ENCODE peak calls at places on chromosomes 5 and 9, in ten cellular contexts. One of them, this sample, is unnamed.

GRCh38 chr9:33172735-33173238 is 5.7 kb upstream of the B4GALT1 start:
- DNase-seq in activated effector memory CD4-positive, alpha-beta T cell treated with Interleukin-2 at 50 U/mL for 16 hours: no peak
- DNase-seq in HEK293T: no peak
- DNase-seq in NCI-H2081: no peak
- DNase-seq in Caki2: no peak
- DNase-seq in fibroblast of lung: no peak
- DNase-seq in ELR: no peak
- DNase-seq in astrocyte of the hippocampus: no peak
- DNase-seq in amygdala: no peak
- DNase-seq in M059J: no peak
- DNase-seq in this sample: no peak

GRCh38 chr5:143405063-143405746 is 1.7 kb upstream of the NR3C1 start:
- DNase-seq in activated effector memory CD4-positive, alpha-beta T cell treated with Interleukin-2 at 50 U/mL for 16 hours: peak
- DNase-seq in HEK293T: peak
- DNase-seq in NCI-H2081: peak
- DNase-seq in Caki2: peak
- DNase-seq in fibroblast of lung: peak
- DNase-seq in ELR: peak
- DNase-seq in astrocyte of the hippocampus: peak
- DNase-seq in amygdala: peak
- DNase-seq in M059J: peak
- DNase-seq in this sample: peak

GRCh38 chr9:92608221-92609141 is 61.5 kb downstream of the IPPK start:
- DNase-seq in activated effector memory CD4-positive, alpha-beta T cell treated with Interleukin-2 at 50 U/mL for 16 hours: no peak
- DNase-seq in HEK293T: no peak
- DNase-seq in NCI-H2081: no peak
- DNase-seq in Caki2: no peak
- DNase-seq in fibroblast of lung: peak
- DNase-seq in ELR: no peak
- DNase-seq in astrocyte of the hippocampus: no peak
- DNase-seq in amygdala: no peak
- DNase-seq in M059J: no peak
- DNase-seq in this sample: no peak

GRCh38 chr9:120985759-120986353 is 59.3 kb upstream of the TRAF1 start:
- DNase-seq in activated effector memory CD4-positive, alpha-beta T cell treated with Interleukin-2 at 50 U/mL for 16 hours: no peak
- DNase-seq in HEK293T: peak
- DNase-seq in NCI-H2081: peak
- DNase-seq in Caki2: peak
- DNase-seq in fibroblast of lung: peak
- DNase-seq in ELR: peak
- DNase-seq in astrocyte of the hippocampus: peak
- DNase-seq in amygdala: no peak
- DNase-seq in M059J: peak
- DNase-seq in this sample: peak

GRCh38 chr5:141186897-141187512 is at the start of gene PCDHB9:
- DNase-seq in activated effector memory CD4-positive, alpha-beta T cell treated with Interleukin-2 at 50 U/mL for 16 hours: no peak
- DNase-seq in HEK293T: peak
- DNase-seq in NCI-H2081: peak
- DNase-seq in Caki2: peak
- DNase-seq in fibroblast of lung: peak
- DNase-seq in ELR: peak
- DNase-seq in astrocyte of the hippocampus: peak
- DNase-seq in amygdala: no peak
- DNase-seq in M059J: peak
- DNase-seq in this sample: peak

GRCh38 chr9:98986866-98987653 is 43.4 kb downstream of the COL15A1 start:
- DNase-seq in activated effector memory CD4-positive, alpha-beta T cell treated with Interleukin-2 at 50 U/mL for 16 hours: no peak
- DNase-seq in HEK293T: no peak
- DNase-seq in NCI-H2081: no peak
- DNase-seq in Caki2: no peak
- DNase-seq in fibroblast of lung: no peak
- DNase-seq in ELR: no peak
- DNase-seq in astrocyte of the hippocampus: no peak
- DNase-seq in amygdala: no peak
- DNase-seq in M059J: no peak
- DNase-seq in this sample: no peak

GRCh38 chr9:6907772-6908381 is 150.1 kb downstream of the KDM4C start:
- DNase-seq in activated effector memory CD4-positive, alpha-beta T cell treated with Interleukin-2 at 50 U/mL for 16 hours: no peak
- DNase-seq in HEK293T: no peak
- DNase-seq in NCI-H2081: peak
- DNase-seq in Caki2: peak
- DNase-seq in fibroblast of lung: peak
- DNase-seq in ELR: peak
- DNase-seq in astrocyte of the hippocampus: peak
- DNase-seq in amygdala: no peak
- DNase-seq in M059J: peak
- DNase-seq in this sample: peak

GRCh38 chr9:115627511-115627910 is 509.6 kb upstream of the TNC start:
- DNase-seq in activated effector memory CD4-positive, alpha-beta T cell treated with Interleukin-2 at 50 U/mL for 16 hours: no peak
- DNase-seq in HEK293T: no peak
- DNase-seq in NCI-H2081: no peak
- DNase-seq in Caki2: no peak
- DNase-seq in fibroblast of lung: no peak
- DNase-seq in ELR: no peak
- DNase-seq in astrocyte of the hippocampus: no peak
- DNase-seq in amygdala: no peak
- DNase-seq in M059J: no peak
- DNase-seq in this sample: no peak

GRCh38 chr9:22457448-22457847 is 10.8 kb downstream of the DMRTA1 start:
- DNase-seq in activated effector memory CD4-positive, alpha-beta T cell treated with Interleukin-2 at 50 U/mL for 16 hours: no peak
- DNase-seq in HEK293T: no peak
- DNase-seq in NCI-H2081: peak
- DNase-seq in Caki2: no peak
- DNase-seq in fibroblast of lung: no peak
- DNase-seq in ELR: no peak
- DNase-seq in astrocyte of the hippocampus: no peak
- DNase-seq in amygdala: no peak
- DNase-seq in M059J: no peak
- DNase-seq in this sample: no peak

GRCh38 chr9:114893221-114893620 is 37.2 kb downstream of the TNFSF8 start:
- DNase-seq in activated effector memory CD4-positive, alpha-beta T cell treated with Interleukin-2 at 50 U/mL for 16 hours: no peak
- DNase-seq in HEK293T: no peak
- DNase-seq in NCI-H2081: no peak
- DNase-seq in Caki2: no peak
- DNase-seq in fibroblast of lung: no peak
- DNase-seq in ELR: no peak
- DNase-seq in astrocyte of the hippocampus: no peak
- DNase-seq in amygdala: no peak
- DNase-seq in M059J: no peak
- DNase-seq in this sample: no peak

GRCh38 chr9:89527084-89527483 is 29.2 kb upstream of the SEMA4D start:
- DNase-seq in activated effector memory CD4-positive, alpha-beta T cell treated with Interleukin-2 at 50 U/mL for 16 hours: no peak
- DNase-seq in HEK293T: no peak
- DNase-seq in NCI-H2081: no peak
- DNase-seq in Caki2: no peak
- DNase-seq in fibroblast of lung: no peak
- DNase-seq in ELR: no peak
- DNase-seq in astrocyte of the hippocampus: no peak
- DNase-seq in amygdala: no peak
- DNase-seq in M059J: no peak
- DNase-seq in this sample: no peak

GRCh38 chr9:96646081-96646991 is 8.8 kb downstream of the PRXL2C start:
- DNase-seq in activated effector memory CD4-positive, alpha-beta T cell treated with Interleukin-2 at 50 U/mL for 16 hours: no peak
- DNase-seq in HEK293T: no peak
- DNase-seq in NCI-H2081: no peak
- DNase-seq in Caki2: peak
- DNase-seq in fibroblast of lung: peak
- DNase-seq in ELR: peak
- DNase-seq in astrocyte of the hippocampus: no peak
- DNase-seq in amygdala: no peak
- DNase-seq in M059J: peak
- DNase-seq in this sample: no peak

GRCh38 chr9:18890372-18890771 is 142.6 kb downstream of the SAXO1 start:
- DNase-seq in activated effector memory CD4-positive, alpha-beta T cell treated with Interleukin-2 at 50 U/mL for 16 hours: no peak
- DNase-seq in HEK293T: no peak
- DNase-seq in NCI-H2081: no peak
- DNase-seq in Caki2: no peak
- DNase-seq in fibroblast of lung: peak
- DNase-seq in ELR: peak
- DNase-seq in astrocyte of the hippocampus: peak
- DNase-seq in amygdala: no peak
- DNase-seq in M059J: peak
- DNase-seq in this sample: peak

GRCh38 chr5:82387041-82387818 is 109.1 kb upstream of the RPS23 start:
- DNase-seq in activated effector memory CD4-positive, alpha-beta T cell treated with Interleukin-2 at 50 U/mL for 16 hours: no peak
- DNase-seq in HEK293T: peak
- DNase-seq in NCI-H2081: peak
- DNase-seq in Caki2: peak
- DNase-seq in fibroblast of lung: peak
- DNase-seq in ELR: no peak
- DNase-seq in astrocyte of the hippocampus: peak
- DNase-seq in amygdala: no peak
- DNase-seq in M059J: peak
- DNase-seq in this sample: peak

GRCh38 chr5:154593091-154593490 is 115.1 kb upstream of the HAND1 start:
- DNase-seq in activated effector memory CD4-positive, alpha-beta T cell treated with Interleukin-2 at 50 U/mL for 16 hours: no peak
- DNase-seq in HEK293T: no peak
- DNase-seq in NCI-H2081: no peak
- DNase-seq in Caki2: no peak
- DNase-seq in fibroblast of lung: peak
- DNase-seq in ELR: peak
- DNase-seq in astrocyte of the hippocampus: peak
- DNase-seq in amygdala: no peak
- DNase-seq in M059J: peak
- DNase-seq in this sample: no peak

GRCh38 chr5:11709021-11709420 is 195.2 kb downstream of the CTNND2 start:
- DNase-seq in activated effector memory CD4-positive, alpha-beta T cell treated with Interleukin-2 at 50 U/mL for 16 hours: no peak
- DNase-seq in HEK293T: no peak
- DNase-seq in NCI-H2081: no peak
- DNase-seq in Caki2: no peak
- DNase-seq in fibroblast of lung: no peak
- DNase-seq in ELR: no peak
- DNase-seq in astrocyte of the hippocampus: no peak
- DNase-seq in amygdala: no peak
- DNase-seq in M059J: no peak
- DNase-seq in this sample: no peak

GRCh38 chr9:37679649-37680402 is 29.1 kb downstream of the FRMPD1 start:
- DNase-seq in activated effector memory CD4-positive, alpha-beta T cell treated with Interleukin-2 at 50 U/mL for 16 hours: no peak
- DNase-seq in HEK293T: no peak
- DNase-seq in NCI-H2081: no peak
- DNase-seq in Caki2: no peak
- DNase-seq in fibroblast of lung: no peak
- DNase-seq in ELR: no peak
- DNase-seq in astrocyte of the hippocampus: no peak
- DNase-seq in amygdala: no peak
- DNase-seq in M059J: no peak
- DNase-seq in this sample: no peak

GRCh38 chr5:139473565-139473964 is 2.8 kb downstream of the SMIM33 start:
- DNase-seq in activated effector memory CD4-positive, alpha-beta T cell treated with Interleukin-2 at 50 U/mL for 16 hours: no peak
- DNase-seq in HEK293T: no peak
- DNase-seq in NCI-H2081: no peak
- DNase-seq in Caki2: no peak
- DNase-seq in fibroblast of lung: no peak
- DNase-seq in ELR: peak
- DNase-seq in astrocyte of the hippocampus: no peak
- DNase-seq in amygdala: no peak
- DNase-seq in M059J: peak
- DNase-seq in this sample: no peak